ENCODE peak calls at places on chromosomes 5 and 9, in seven cellular contexts. D is uterus, C is ovary, M is sigmoid colon, V is aorta, Y is cardiac muscle cell, K is psoas muscle. F is an unnamed sample. For H3K36me3, the result is how much of the 10 kb centered on the place peaks cover.

GRCh38 chr5:143551765-143552164 is 148.3 kb upstream of the NR3C1 start:
- DNase-seq in Y (no peak), K (no peak), V (no peak), D (no peak), C (no peak), M (no peak), F (no peak)

GRCh38 chr5:66987949-66988838 is 208.4 kb downstream of the CD180 start:
- DNase-seq in Y (peak), D (no peak), M (no peak), C (no peak), K (no peak), V (no peak), F (no peak)

GRCh38 chr5:133552925-133553525 is 59.3 kb downstream of the FSTL4 start:
- DNase-seq in V (peak), M (peak), Y (peak), C (no peak), D (no peak), K (peak), F (peak)

GRCh38 chr5:14581891-14582796 is 552 bp downstream of the OTULINL start:
- DNase-seq in C (peak), V (peak), Y (peak), K (peak), D (peak), M (peak), F (peak)

GRCh38 chr9:137391411-137391754 is 31.6 kb downstream of the EXD3 start:
- DNase-seq in M (no peak), C (no peak), Y (no peak), V (no peak), K (no peak), D (peak), F (no peak)

GRCh38 chr5:97745817-97746216 is 562.8 kb upstream of the RIOK2 start:
- DNase-seq in D (no peak), V (no peak), M (no peak), Y (no peak), K (no peak), C (no peak), F (no peak)

GRCh38 chr5:130112246-130112645 is 208.0 kb downstream of the CHSY3 start:
- DNase-seq in C (no peak), D (no peak), M (no peak), V (no peak), K (no peak), Y (no peak), F (no peak)

GRCh38 chr9:70258692-70259511 is at the start of gene SMC5:
- DNase-seq in V (peak), Y (peak), D (peak), M (peak), C (peak), K (peak), F (peak)

GRCh38 chr5:57653636-57654290 is 171.2 kb upstream of the ACTBL2 start:
- DNase-seq in C (no peak), K (no peak), Y (no peak), D (no peak), V (no peak), M (no peak), F (no peak)

DNA sequence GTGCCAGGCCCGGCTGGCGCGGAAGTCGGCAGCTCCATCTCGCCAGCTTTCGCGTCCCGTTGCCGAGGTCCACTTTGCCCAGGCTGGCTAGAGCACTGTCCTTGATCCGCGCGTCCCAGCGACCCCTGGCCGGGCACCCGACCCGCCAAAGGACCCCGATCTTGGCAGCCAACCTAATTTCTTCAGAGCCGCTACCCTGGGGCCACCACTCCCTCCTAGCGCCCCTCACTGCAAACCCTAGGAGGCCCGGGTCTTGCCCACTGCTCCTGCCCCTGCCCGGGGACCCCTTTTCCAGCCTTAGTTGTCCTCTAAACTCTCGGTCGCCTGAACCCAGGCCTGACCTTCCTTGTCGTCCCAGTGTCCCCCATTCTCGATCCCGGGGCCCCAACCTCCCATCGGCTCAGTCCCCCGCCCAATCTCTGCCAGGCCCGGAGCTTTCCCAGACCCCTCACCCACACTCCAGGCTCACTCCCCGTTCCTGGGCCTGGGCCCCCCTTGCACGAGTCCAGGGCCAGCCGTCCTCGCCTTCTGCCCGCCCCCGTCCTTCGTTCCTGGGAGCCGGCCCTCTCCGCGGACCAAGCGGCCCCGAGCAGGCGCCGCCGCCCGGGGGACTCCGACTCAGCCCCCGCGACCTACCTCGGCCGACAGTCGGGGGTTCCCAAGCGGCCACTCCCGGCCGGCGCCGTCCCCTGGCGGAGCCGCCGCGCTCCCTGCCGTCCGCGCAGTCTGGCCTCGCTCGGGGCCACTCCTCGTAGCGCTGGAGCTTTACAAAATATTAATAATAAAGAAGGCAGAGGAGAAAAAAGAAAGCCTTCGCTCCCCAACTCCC is 701 bp upstream of the LMX1B start:
- DNase-seq in V (no peak), Y (no peak), D (no peak), C (no peak), K (no peak), M (peak), F (no peak)
- H3K4me3 ChIP-seq in V (peak), Y (peak), D (no peak), C (no peak), K (peak), M (peak), F (no peak)

GRCh38 chr9:129637102-129637501 is 4.8 kb downstream of the ASB6 start:
- DNase-seq in C (no peak), M (no peak), D (no peak), V (no peak), Y (no peak), K (no peak), F (no peak)
- H3K36me3 ChIP-seq in C (under half), M (under half), D (under half), V (under half), Y (under half), K (under half), F (half or more)

GRCh38 chr5:43396762-43397304 is 15.4 kb downstream of the CCL28 start:
- DNase-seq in V (peak), Y (peak), M (peak), C (peak), K (peak), D (peak), F (peak)
- H3K4me3 ChIP-seq in V (peak), Y (no peak), M (peak), C (peak), K (peak), D (peak), F (no peak)

DNA sequence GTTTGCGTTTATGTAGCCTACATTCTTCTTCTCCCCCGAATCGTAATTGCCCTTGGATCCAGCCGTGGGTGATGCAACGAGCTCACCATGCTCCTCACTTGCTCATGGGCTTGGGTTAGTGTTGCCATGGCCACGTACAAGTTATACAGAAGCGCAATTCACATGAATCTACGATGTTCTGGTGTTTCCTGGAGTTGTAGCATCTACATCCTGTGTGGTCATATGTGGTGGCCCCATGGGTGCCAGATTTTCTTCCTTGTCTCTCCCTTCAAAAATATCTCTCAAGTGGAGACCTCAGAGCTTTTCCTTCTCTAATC is 115.3 kb downstream of the TLE4 start:
- DNase-seq in V (no peak), Y (no peak), K (no peak), C (no peak), M (no peak), D (no peak), F (no peak)
- H3K36me3 ChIP-seq in V (under half), Y (under half), K (under half), C (under half), M (under half), D (under half), F (under half)

DNA sequence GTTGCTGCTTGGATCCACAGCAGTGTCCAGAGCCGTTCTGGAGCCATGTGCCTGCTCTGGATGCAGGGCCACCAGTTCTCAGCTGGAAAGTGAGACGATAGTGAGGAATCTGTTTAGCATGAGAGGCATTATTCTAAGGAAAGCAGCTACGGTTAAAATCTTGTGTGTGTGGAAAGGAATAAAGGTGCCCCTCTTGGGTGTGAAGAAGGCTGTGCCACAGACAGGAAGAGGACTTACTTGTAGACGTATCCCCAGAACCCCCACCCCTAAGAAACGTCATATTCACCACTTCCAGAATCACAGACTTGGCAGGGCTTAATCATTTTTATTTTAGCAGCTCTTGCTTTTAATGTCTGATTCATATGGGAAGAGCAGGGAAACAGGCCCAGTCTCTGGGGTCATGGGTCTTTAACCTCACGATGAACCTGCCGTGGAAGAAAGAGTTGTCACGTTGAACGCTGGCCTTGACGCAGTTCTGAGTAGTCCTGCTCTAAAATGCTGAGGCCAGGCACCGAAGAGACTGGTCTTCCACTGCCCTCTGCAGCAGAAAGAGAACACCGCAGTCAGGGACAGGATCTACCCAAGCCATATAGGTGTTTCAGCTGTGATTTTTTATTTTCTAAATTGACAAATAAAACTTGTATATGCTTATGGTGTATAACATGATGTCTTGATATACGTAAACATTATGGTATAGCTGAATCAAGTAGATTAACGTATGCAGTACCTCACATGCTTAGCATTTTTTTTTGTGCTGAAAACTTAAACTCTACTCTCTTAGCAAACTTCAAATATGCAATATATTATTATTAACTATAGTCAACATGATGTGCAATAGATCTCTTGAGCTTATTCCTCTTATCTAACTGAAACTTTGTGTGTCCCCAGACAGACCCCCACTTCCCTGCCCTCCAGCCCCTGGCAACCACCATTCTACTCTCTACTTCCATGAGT is 38.8 kb downstream of the CARTPT start:
- DNase-seq in K (peak), M (peak), C (peak), V (peak), Y (peak), D (peak), F (peak)
- H3K4me3 ChIP-seq in K (peak), M (peak), C (no peak), V (no peak), Y (no peak), D (no peak), F (peak)

GRCh38 chr5:179061025-179061424 is 852 bp downstream of the ZNF354C start:
- DNase-seq in M (no peak), V (peak), K (peak), D (peak), Y (no peak), C (peak), F (no peak)

GRCh38 chr5:179060116-179061008 is at the start of gene ZNF354C:
- DNase-seq in M (peak), D (peak), C (peak), Y (peak), K (peak), V (peak), F (peak)

GRCh38 chr5:179065703-179066102 is 5.5 kb downstream of the ZNF354C start:
- DNase-seq in Y (no peak), M (no peak), K (no peak), D (no peak), V (no peak), C (no peak), F (no peak)
- H3K36me3 ChIP-seq in Y (under half), M (under half), K (under half), D (under half), V (under half), C (under half), F (under half)